ENCODE peak calls at places on chromosomes 2 and 18, in ten cellular contexts. V is right atrium auricular region, O is ovary, J is fibroblast of lung, H is upper lobe of right lung, L is H1, C is right lobe of liver, T is gastrocnemius medialis, B is pancreas, X is neural progenitor cell. R is an unnamed sample.

GRCh38 chr2:146997488-146997887 is 847.3 kb upstream of the ACVR2A start:
- DNase-seq in V (no peak), O (no peak), J (no peak), H (no peak), L (no peak), C (no peak), T (no peak), B (no peak), X (no peak), R (no peak)

GRCh38 chr2:199019898-199020507 is 437.7 kb downstream of the SATB2 start:
- DNase-seq in V (no peak), O (no peak), J (peak), H (no peak), L (no peak), C (no peak), T (no peak), B (no peak), X (peak), R (no peak)

GRCh38 chr18:49096021-49096420 is 145.3 kb upstream of the SMAD7 start:
- DNase-seq in V (no peak), O (no peak), J (peak), H (no peak), L (no peak), C (no peak), T (no peak), B (no peak), X (no peak), R (no peak)

GRCh38 chr2:222942977-222943376 is 82.1 kb downstream of the ACSL3 start:
- DNase-seq in V (no peak), O (no peak), J (no peak), H (no peak), L (no peak), C (no peak), T (no peak), B (no peak), X (no peak), R (no peak)

GRCh38 chr2:189574793-189575475 is 5.7 kb downstream of the SLC40A1 start:
- DNase-seq in V (no peak), O (no peak), J (no peak), H (no peak), L (no peak), C (peak), T (no peak), B (no peak), X (no peak), R (no peak)

GRCh38 chr2:182730486-182730885 is 14.4 kb downstream of the DNAJC10 start:
- DNase-seq in V (no peak), O (no peak), J (no peak), H (no peak), L (no peak), C (no peak), T (no peak), B (no peak), X (no peak), R (no peak)

GRCh38 chr18:50982802-50983179 is 15.0 kb downstream of the ELAC1 start:
- DNase-seq in V (no peak), O (no peak), J (peak), H (no peak), L (no peak), C (no peak), T (no peak), B (no peak), X (no peak), R (no peak)

GRCh38 chr2:141557329-141558098 is 573.3 kb downstream of the LRP1B start:
- DNase-seq in V (no peak), O (no peak), J (peak), H (no peak), L (no peak), C (no peak), T (no peak), B (peak), X (no peak), R (no peak)

GRCh38 chr2:85794491-85795121 is 40.8 kb downstream of the ATOH8 start:
- DNase-seq in V (no peak), O (peak), J (no peak), H (peak), L (no peak), C (peak), T (no peak), B (no peak), X (no peak), R (no peak)

GRCh38 chr2:116952254-116952653 is 862.2 kb upstream of the DDX18 start:
- DNase-seq in V (no peak), O (no peak), J (no peak), H (no peak), L (no peak), C (no peak), T (no peak), B (no peak), X (peak), R (no peak)

GRCh38 chr2:47307066-47307465 is 95.9 kb upstream of the MSH2 start:
- DNase-seq in V (no peak), O (no peak), J (peak), H (no peak), L (no peak), C (no peak), T (no peak), B (no peak), X (no peak), R (no peak)

GRCh38 chr18:21391074-21391673 is 149.1 kb downstream of the GREB1L start:
- DNase-seq in V (no peak), O (no peak), J (peak), H (no peak), L (no peak), C (no peak), T (no peak), B (no peak), X (no peak), R (no peak)

GRCh38 chr2:240479111-240479501 is 43.6 kb downstream of the GPC1 start:
- DNase-seq in V (peak), O (peak), J (no peak), H (peak), L (no peak), C (no peak), T (no peak), B (no peak), X (no peak), R (no peak)

DNA sequence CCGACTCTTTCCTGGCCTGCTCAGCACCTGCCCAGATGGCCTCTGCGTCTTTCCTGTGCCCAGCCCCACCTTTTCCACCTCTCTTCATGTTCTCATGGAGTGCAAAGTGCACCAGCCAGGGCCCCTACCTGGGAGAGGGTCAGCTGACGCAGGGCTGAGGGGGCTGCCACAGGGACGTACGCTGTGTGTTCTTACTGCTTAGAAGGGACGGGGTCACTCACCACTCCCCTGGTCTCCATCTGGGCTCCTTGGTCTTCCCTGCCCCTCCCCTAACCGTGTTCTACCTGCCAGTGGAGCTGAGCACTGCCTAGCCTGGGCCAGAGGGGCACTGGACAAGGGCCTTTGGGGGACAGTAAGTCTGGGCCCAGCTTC is 8.6 kb downstream of the ERFE start:
- DNase-seq in V (no peak), O (no peak), J (no peak), H (peak), L (no peak), C (no peak), T (no peak), B (no peak), X (no peak), R (no peak)
- H3K4me3 ChIP-seq in V (no peak), O (no peak), J (no peak), H (no peak), L (no peak), C (no peak), T (no peak), B (no peak), X (no peak), R (no peak)

DNA sequence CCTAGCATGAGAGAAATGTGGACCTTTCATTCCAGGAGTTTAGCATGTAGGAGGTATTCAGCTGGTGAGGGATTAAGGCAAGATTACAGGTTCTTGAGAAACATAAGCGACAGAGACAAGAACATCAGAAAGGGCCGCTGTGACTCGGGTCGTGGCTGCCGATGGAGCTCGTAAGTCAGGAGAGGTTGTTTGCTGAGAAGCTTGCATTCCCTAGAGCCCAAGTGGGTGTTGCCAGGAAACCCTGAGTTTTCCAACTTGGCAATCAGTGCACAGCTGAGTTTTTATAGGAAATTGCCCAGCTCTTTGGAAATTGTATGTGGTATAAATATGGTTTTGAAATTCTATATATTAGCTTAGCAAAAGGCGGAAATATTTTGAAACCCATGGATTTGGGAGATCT is 46.4 kb upstream of the CYP1B1 start:
- DNase-seq in V (peak), O (no peak), J (no peak), H (no peak), L (no peak), C (no peak), T (no peak), B (no peak), X (no peak), R (peak)
- TF ChIP-seq CTCF in V (no peak), O (no peak), J (no peak), H (no peak), L (no peak), C (no peak), T (no peak), B (no peak), X (no peak), R (no peak)

GRCh38 chr2:172098650-172099471 is 3.8 kb downstream of the DLX2 start:
- DNase-seq in V (peak), O (peak), J (no peak), H (no peak), L (peak), C (no peak), T (no peak), B (no peak), X (peak), R (no peak)

GRCh38 chr2:172100080-172101007 is 2.4 kb downstream of the DLX2 start:
- DNase-seq in V (no peak), O (peak), J (no peak), H (no peak), L (peak), C (no peak), T (no peak), B (no peak), X (peak), R (no peak)

GRCh38 chr2:172098287-172098649 is 4.4 kb downstream of the DLX2 start:
- DNase-seq in V (peak), O (no peak), J (no peak), H (no peak), L (peak), C (no peak), T (no peak), B (no peak), X (no peak), R (no peak)

GRCh38 chr2:172101008-172101706 is 1.5 kb downstream of the DLX2 start:
- DNase-seq in V (no peak), O (peak), J (no peak), H (no peak), L (peak), C (no peak), T (no peak), B (no peak), X (peak), R (no peak)

DNA sequence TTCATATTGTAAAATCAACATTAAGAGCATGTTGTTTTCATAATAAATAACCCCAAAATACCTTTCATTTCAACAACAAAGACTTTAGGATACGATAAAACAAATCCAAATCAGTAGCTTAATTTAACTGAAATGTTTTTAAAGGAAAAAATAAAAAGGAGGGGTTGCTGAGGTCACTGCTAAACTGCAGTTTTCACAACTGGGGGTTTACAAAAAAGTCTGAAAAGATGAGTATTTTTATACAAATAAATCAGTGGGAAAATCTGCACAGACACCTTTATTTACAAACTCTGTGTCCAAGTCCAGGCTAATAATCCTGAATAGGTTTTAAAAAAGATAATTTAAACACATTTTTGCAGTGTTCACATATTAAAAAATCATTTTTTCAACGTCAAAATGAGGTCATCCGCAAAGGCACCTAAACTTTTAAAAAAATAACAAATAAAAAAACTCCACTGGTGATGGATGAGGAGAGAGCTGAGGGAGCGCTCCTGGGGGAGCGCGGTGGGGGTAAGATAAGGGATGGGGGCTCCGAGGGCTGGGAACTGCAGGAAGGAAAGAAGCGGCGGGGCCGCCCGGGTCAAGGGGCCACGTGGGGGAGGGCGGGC is 3.1 kb downstream of the DLX2 start:
- DNase-seq in V (no peak), O (no peak), J (no peak), H (no peak), L (no peak), C (no peak), T (no peak), B (no peak), X (no peak), R (no peak)
- H3K27ac ChIP-seq in V (no peak), O (no peak), J (peak), H (no peak), L (no peak), C (no peak), T (no peak), B (no peak), X (no peak), R (no peak)

DNA sequence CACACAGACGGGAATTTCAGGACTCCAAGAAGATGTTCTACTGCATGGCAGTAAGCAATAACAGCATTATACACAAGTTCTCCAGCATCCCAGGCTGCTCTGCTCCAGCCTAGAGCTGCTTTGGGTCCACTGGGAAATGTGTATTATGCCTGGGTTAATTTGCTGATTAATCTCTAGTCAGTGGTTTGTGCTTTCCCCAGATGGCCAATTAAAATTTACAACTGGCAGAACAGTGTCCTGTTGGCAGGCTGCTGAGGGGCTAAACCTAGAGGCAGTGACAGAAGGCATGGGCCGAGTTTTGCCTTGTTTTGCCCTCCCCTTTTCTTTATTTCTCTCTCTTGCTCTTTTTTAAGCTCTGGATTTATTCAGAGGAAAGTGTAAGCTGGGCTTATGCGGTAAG is 347.9 kb downstream of the GPD2 start:
- DNase-seq in V (no peak), O (no peak), J (no peak), H (no peak), L (no peak), C (no peak), T (no peak), B (no peak), X (no peak), R (no peak)
- H3K4me3 ChIP-seq in V (no peak), O (no peak), J (no peak), H (no peak), L (no peak), C (no peak), T (no peak), B (no peak), X (no peak), R (no peak)

GRCh38 chr2:188414412-188414811 is 122.7 kb downstream of the GULP1 start:
- DNase-seq in V (no peak), O (no peak), J (peak), H (no peak), L (no peak), C (no peak), T (no peak), B (no peak), X (no peak), R (no peak)
- TF ChIP-seq CTCF in V (no peak), O (no peak), J (no peak), H (no peak), L (no peak), C (no peak), T (no peak), B (no peak), X (no peak), R (no peak)

DNA sequence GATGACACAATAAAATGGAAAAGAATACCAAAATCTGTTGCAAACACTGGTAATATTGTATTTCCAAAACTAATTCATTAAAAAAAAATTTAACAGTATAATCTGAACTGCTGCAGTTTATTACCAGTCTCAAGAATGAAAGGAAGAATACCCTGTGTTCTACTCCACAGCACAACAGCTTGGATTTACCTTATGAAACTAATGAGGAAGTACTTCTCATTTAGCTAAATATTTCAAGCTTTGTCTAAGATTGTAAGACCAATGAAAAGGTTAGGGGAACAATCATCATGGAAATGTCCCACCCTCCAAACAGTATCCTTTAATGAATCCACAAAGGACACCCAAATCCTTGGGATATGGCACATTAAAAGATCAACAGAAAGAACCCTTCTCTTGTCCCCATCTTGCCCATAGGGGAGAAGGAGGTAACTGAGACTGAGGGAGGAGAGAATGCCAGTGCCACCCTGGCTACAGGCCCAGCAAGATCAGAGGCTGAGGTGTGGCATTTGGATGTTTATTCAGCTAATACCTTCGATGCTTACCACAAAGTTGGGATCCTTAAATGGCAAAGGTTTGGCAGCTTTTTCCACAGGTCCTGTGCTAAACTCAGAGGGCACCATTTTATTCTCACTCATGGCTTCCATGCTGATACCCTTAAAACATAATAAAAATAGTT is 17.7 kb downstream of the INO80C start:
- DNase-seq in V (no peak), O (no peak), J (no peak), H (no peak), L (no peak), C (no peak), T (no peak), B (no peak), X (no peak), R (no peak)
- H3K27ac ChIP-seq in V (no peak), O (no peak), J (no peak), H (peak), L (no peak), C (no peak), T (no peak), B (no peak), X (no peak), R (no peak)

GRCh38 chr2:74390601-74391000 is 10.5 kb upstream of the DCTN1 start:
- DNase-seq in V (no peak), O (no peak), J (no peak), H (no peak), L (no peak), C (no peak), T (no peak), B (no peak), X (peak), R (no peak)
- H3K4me3 ChIP-seq in V (peak), O (peak), J (peak), H (peak), L (peak), C (peak), T (peak), B (peak), X (peak), R (peak)

GRCh38 chr2:130372833-130373807 is 17.3 kb downstream of the PTPN18 start:
- DNase-seq in V (no peak), O (no peak), J (no peak), H (no peak), L (no peak), C (peak), T (no peak), B (no peak), X (no peak), R (no peak)
- TF ChIP-seq CTCF in V (no peak), O (peak), J (no peak), H (peak), L (no peak), C (no peak), T (no peak), B (no peak), X (peak), R (peak)

GRCh38 chr2:43576983-43577892 is 18.6 kb downstream of the THADA start:
- DNase-seq in V (no peak), O (no peak), J (peak), H (no peak), L (no peak), C (no peak), T (no peak), B (no peak), X (peak), R (no peak)
- H3K27ac ChIP-seq in V (peak), O (no peak), J (no peak), H (no peak), L (peak), C (no peak), T (no peak), B (no peak), X (no peak), R (no peak)

GRCh38 chr2:128319773-128320608 is 1.3 kb upstream of the HS6ST1 start:
- DNase-seq in V (peak), O (peak), J (no peak), H (peak), L (peak), C (peak), T (no peak), B (no peak), X (no peak), R (no peak)
- H3K4me3 ChIP-seq in V (no peak), O (no peak), J (no peak), H (no peak), L (no peak), C (no peak), T (no peak), B (no peak), X (no peak), R (no peak)